ENCODE peak calls at places on chromosomes 5 and 9, in seven cellular contexts. One of them, this sample, is unnamed.

GRCh38 chr5:72438141-72438540 is 69.1 kb downstream of the ZNF366 start:
- DNase-seq in NCI-H2171: no peak
- DNase-seq in WTC11: no peak
- DNase-seq in mammary epithelial cell: peak; percentile 62
- DNase-seq in H7: no peak
- DNase-seq in Panc1: no peak
- DNase-seq in suprapubic skin: no peak
- DNase-seq in this sample: no peak

GRCh38 chr5:175686396-175686795 is 28.5 kb downstream of the HRH2 start:
- DNase-seq in WTC11: no peak
- DNase-seq in Panc1: no peak
- DNase-seq in mammary epithelial cell: no peak
- DNase-seq in NCI-H2171: no peak
- DNase-seq in H7: no peak
- DNase-seq in suprapubic skin: no peak
- DNase-seq in this sample: no peak

GRCh38 chr5:139212484-139212883 is 14.3 kb upstream of the SIL1 start:
- DNase-seq in WTC11: no peak
- DNase-seq in NCI-H2171: no peak
- DNase-seq in suprapubic skin: no peak
- DNase-seq in H7: no peak
- DNase-seq in mammary epithelial cell: no peak
- DNase-seq in Panc1: no peak
- DNase-seq in this sample: no peak

GRCh38 chr5:93800988-93801811 is 59.8 kb upstream of the POU5F2 start:
- DNase-seq in NCI-H2171: peak; percentile 24
- DNase-seq in mammary epithelial cell: peak; percentile 65
- DNase-seq in H7: peak; percentile 11
- DNase-seq in Panc1: peak; percentile 24
- DNase-seq in WTC11: no peak
- DNase-seq in suprapubic skin: no peak
- DNase-seq in this sample: peak; percentile 40

GRCh38 chr9:137455361-137455991 is 3.7 kb downstream of the NSMF start:
- DNase-seq in Panc1: no peak
- DNase-seq in suprapubic skin: no peak
- DNase-seq in WTC11: no peak
- DNase-seq in NCI-H2171: no peak
- DNase-seq in H7: no peak
- DNase-seq in mammary epithelial cell: no peak
- DNase-seq in this sample: no peak

GRCh38 chr5:165779505-165779904 is 2274.1 kb downstream of the MAT2B start:
- DNase-seq in Panc1: no peak
- DNase-seq in mammary epithelial cell: no peak
- DNase-seq in WTC11: no peak
- DNase-seq in NCI-H2171: no peak
- DNase-seq in suprapubic skin: no peak
- DNase-seq in H7: no peak
- DNase-seq in this sample: no peak

GRCh38 chr9:72022846-72023245 is 37.6 kb downstream of the C9orf57 start:
- DNase-seq in NCI-H2171: no peak
- DNase-seq in suprapubic skin: no peak
- DNase-seq in H7: no peak
- DNase-seq in WTC11: no peak
- DNase-seq in Panc1: no peak
- DNase-seq in mammary epithelial cell: peak; percentile 89
- DNase-seq in this sample: no peak

GRCh38 chr5:43007911-43008368 is 32.2 kb downstream of the ANXA2R start:
- DNase-seq in Panc1: no peak
- DNase-seq in suprapubic skin: no peak
- DNase-seq in WTC11: peak; percentile 73
- DNase-seq in mammary epithelial cell: peak; percentile 49
- DNase-seq in H7: peak; percentile 67
- DNase-seq in NCI-H2171: peak; percentile 82
- DNase-seq in this sample: peak; percentile 74

GRCh38 chr5:174091006-174091578 is 45.6 kb downstream of the NSG2 start:
- DNase-seq in suprapubic skin: no peak
- DNase-seq in mammary epithelial cell: no peak
- DNase-seq in Panc1: no peak
- DNase-seq in NCI-H2171: no peak
- DNase-seq in H7: no peak
- DNase-seq in WTC11: no peak
- DNase-seq in this sample: peak; percentile 11

GRCh38 chr9:105881654-105882349 is 187.5 kb downstream of the TMEM38B start:
- DNase-seq in H7: peak; percentile 64
- DNase-seq in NCI-H2171: peak; percentile 42
- DNase-seq in Panc1: peak; percentile 36
- DNase-seq in mammary epithelial cell: peak; percentile 51
- DNase-seq in suprapubic skin: no peak
- DNase-seq in WTC11: peak; percentile 86
- DNase-seq in this sample: peak; percentile 55

GRCh38 chr9:106921341-106921899 is 58.5 kb downstream of the ZNF462 start:
- DNase-seq in mammary epithelial cell: no peak
- DNase-seq in suprapubic skin: no peak
- DNase-seq in NCI-H2171: peak; percentile 19
- DNase-seq in Panc1: no peak
- DNase-seq in WTC11: no peak
- DNase-seq in H7: no peak
- DNase-seq in this sample: no peak

GRCh38 chr9:109923371-109923770 is 143.4 kb downstream of the PALM2AKAP2 start:
- DNase-seq in WTC11: no peak
- DNase-seq in mammary epithelial cell: no peak
- DNase-seq in NCI-H2171: no peak
- DNase-seq in Panc1: no peak
- DNase-seq in H7: peak; percentile 9
- DNase-seq in suprapubic skin: no peak
- DNase-seq in this sample: no peak

GRCh38 chr5:8842906-8843590 is 702.8 kb downstream of the SEMA5A start:
- DNase-seq in mammary epithelial cell: peak; percentile 21
- DNase-seq in NCI-H2171: no peak
- DNase-seq in WTC11: no peak
- DNase-seq in H7: peak; percentile 22
- DNase-seq in suprapubic skin: no peak
- DNase-seq in Panc1: no peak
- DNase-seq in this sample: no peak

GRCh38 chr5:7488734-7489133 is 92.8 kb downstream of the ADCY2 start:
- DNase-seq in H7: no peak
- DNase-seq in WTC11: no peak
- DNase-seq in Panc1: no peak
- DNase-seq in mammary epithelial cell: no peak
- DNase-seq in NCI-H2171: no peak
- DNase-seq in suprapubic skin: no peak
- DNase-seq in this sample: no peak

GRCh38 chr5:121890297-121890858 is 38.7 kb downstream of the FTMT start:
- DNase-seq in H7: peak; percentile 4
- DNase-seq in WTC11: peak; percentile 16
- DNase-seq in mammary epithelial cell: no peak
- DNase-seq in NCI-H2171: no peak
- DNase-seq in suprapubic skin: no peak
- DNase-seq in Panc1: no peak
- DNase-seq in this sample: no peak

GRCh38 chr5:109413463-109413862 is 3.7 kb upstream of the PJA2 start:
- DNase-seq in suprapubic skin: no peak
- DNase-seq in Panc1: no peak
- DNase-seq in mammary epithelial cell: no peak
- DNase-seq in H7: no peak
- DNase-seq in WTC11: no peak
- DNase-seq in NCI-H2171: no peak
- DNase-seq in this sample: no peak

GRCh38 chr5:81409361-81409760 is 15.4 kb upstream of the ACOT12 start:
- DNase-seq in Panc1: no peak
- DNase-seq in mammary epithelial cell: no peak
- DNase-seq in H7: no peak
- DNase-seq in NCI-H2171: no peak
- DNase-seq in suprapubic skin: no peak
- DNase-seq in WTC11: no peak
- DNase-seq in this sample: no peak

GRCh38 chr9:6557883-6558282 is 87.6 kb downstream of the GLDC start:
- DNase-seq in H7: peak; percentile 58
- DNase-seq in Panc1: no peak
- DNase-seq in WTC11: no peak
- DNase-seq in suprapubic skin: no peak
- DNase-seq in NCI-H2171: no peak
- DNase-seq in mammary epithelial cell: no peak
- DNase-seq in this sample: peak; percentile 37

GRCh38 chr9:98929096-98929495 is 14.6 kb upstream of the COL15A1 start:
- DNase-seq in Panc1: no peak
- DNase-seq in suprapubic skin: no peak
- DNase-seq in mammary epithelial cell: no peak
- DNase-seq in NCI-H2171: no peak
- DNase-seq in WTC11: no peak
- DNase-seq in H7: no peak
- DNase-seq in this sample: no peak

This sample was measured in NCI-H524 treated with DMSO at 0.1 percent for 48 hours.